ENCODE peak calls at places on chromosome 22, in six cellular contexts. X, F, C, O, V and B are unnamed samples.

GRCh38 chr22:23147632-23148387 is 2.5 kb downstream of the RAB36 start:
- DNase-seq in X (peak; percentile 31), F (no peak), C (peak; percentile 92), O (peak; percentile 74), V (no peak), B (peak; percentile 39)

GRCh38 chr22:48918585-48919186 is 909.0 kb downstream of the BRD1 start:
- DNase-seq in X (no peak), F (no peak), C (no peak), O (no peak), V (peak; percentile 8), B (no peak)

GRCh38 chr22:48407256-48407955 is 1420.3 kb downstream of the BRD1 start:
- DNase-seq in X (no peak), F (no peak), C (no peak), O (no peak), V (no peak), B (no peak)

GRCh38 chr22:20918663-20919220 is 1.5 kb downstream of the CRKL start:
- DNase-seq in X (no peak), F (no peak), C (peak; percentile 35), O (peak; percentile 43), V (peak; percentile 27), B (no peak)

GRCh38 chr22:39252461-39253391 is 7.9 kb upstream of the PDGFB start:
- DNase-seq in X (no peak), F (no peak), C (no peak), O (no peak), V (no peak), B (no peak)

GRCh38 chr22:48135641-48136040 is 1373.2 kb downstream of the TBC1D22A start:
- DNase-seq in X (no peak), F (no peak), C (no peak), O (no peak), V (no peak), B (no peak)

GRCh38 chr22:35961480-35961902 is 67.1 kb downstream of the RBFOX2 start:
- DNase-seq in X (peak; percentile 82), F (peak; percentile 31), C (peak; percentile 22), O (peak; percentile 64), V (no peak), B (peak; percentile 82)

GRCh38 chr22:49022816-49023160 is 804.9 kb downstream of the BRD1 start:
- DNase-seq in X (no peak), F (no peak), C (no peak), O (no peak), V (no peak), B (no peak)

GRCh38 chr22:32827061-32827602 is 25.6 kb downstream of the TIMP3 start:
- DNase-seq in X (no peak), F (no peak), C (peak; percentile 57), O (no peak), V (no peak), B (no peak)

GRCh38 chr22:36770946-36771340 is 5.0 kb downstream of the IFT27 start:
- DNase-seq in X (no peak), F (no peak), C (no peak), O (no peak), V (no peak), B (no peak)

GRCh38 chr22:27990879-27991278 is 71.8 kb upstream of the PITPNB start:
- DNase-seq in X (peak; percentile 33), F (peak; percentile 50), C (peak; percentile 10), O (no peak), V (peak; percentile 27), B (peak; percentile 42)

GRCh38 chr22:36417281-36417686 is 29.5 kb upstream of the MYH9 start:
- DNase-seq in X (peak; percentile 53), F (no peak), C (peak; percentile 99), O (no peak), V (peak; percentile 88), B (peak; percentile 50)

GRCh38 chr22:17430298-17430900 is 61.1 kb downstream of the CECR2 start:
- DNase-seq in X (no peak), F (peak; percentile 32), C (peak; percentile 37), O (no peak), V (no peak), B (peak; percentile 76)

GRCh38 chr22:29112102-29112501 is 39.3 kb downstream of the KREMEN1 start:
- DNase-seq in X (no peak), F (no peak), C (no peak), O (no peak), V (no peak), B (no peak)

GRCh38 chr22:20424937-20425587 is 12.6 kb downstream of the SCARF2 start:
- DNase-seq in X (no peak), F (peak; percentile 36), C (no peak), O (no peak), V (peak; percentile 18), B (peak; percentile 67)

GRCh38 chr22:20459152-20459542 is 21.5 kb upstream of the SCARF2 start:
- DNase-seq in X (no peak), F (peak; percentile 3), C (no peak), O (no peak), V (no peak), B (no peak)

GRCh38 chr22:22753526-22754267 is 109.3 kb downstream of the GGTLC2 start:
- DNase-seq in X (no peak), F (no peak), C (peak; percentile 43), O (peak; percentile 53), V (peak; percentile 82), B (peak; percentile 3)

GRCh38 chr22:30047364-30047738 is 32.9 kb upstream of the HORMAD2 start:
- DNase-seq in X (peak; percentile 4), F (no peak), C (no peak), O (no peak), V (no peak), B (no peak)

GRCh38 chr22:31496007-31496734 is at the start of gene SFI1:
- DNase-seq in X (peak; percentile 86), F (peak; percentile 92), C (peak; percentile 91), O (peak; percentile 97), V (peak; percentile 96), B (peak; percentile 92)

GRCh38 chr22:31492151-31492550 is 2.5 kb upstream of the EIF4ENIF1 start:
- DNase-seq in X (no peak), F (no peak), C (peak; percentile 15), O (no peak), V (no peak), B (no peak)

GRCh38 chr22:31496735-31497146 is 405 bp downstream of the SFI1 start:
- DNase-seq in X (peak; percentile 6), F (peak; percentile 50), C (peak; percentile 6), O (peak; percentile 61), V (peak; percentile 54), B (peak; percentile 12)

GRCh38 chr22:31497148-31497938 is 1.0 kb downstream of the SFI1 start:
- DNase-seq in X (no peak), F (no peak), C (no peak), O (no peak), V (no peak), B (no peak)

DNA sequence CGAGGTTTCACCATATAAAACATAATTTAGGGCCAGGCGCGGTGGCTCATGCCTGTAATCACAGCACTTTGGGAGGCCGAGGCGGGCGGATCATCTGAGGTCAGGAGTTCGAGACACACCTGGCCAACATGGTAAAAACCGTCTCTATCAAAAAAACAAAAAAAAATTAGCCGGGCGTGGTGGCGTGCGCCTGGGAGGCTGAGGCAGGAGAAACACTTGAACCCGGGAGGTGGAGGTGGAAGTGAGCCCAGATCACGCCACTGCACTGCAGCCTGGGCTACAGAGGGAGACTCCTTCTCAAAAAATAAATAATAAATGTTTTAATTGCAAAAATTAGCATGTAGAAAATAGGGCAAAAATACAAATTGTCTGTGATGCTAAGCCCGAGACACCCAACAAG is 993 bp upstream of the SFI1 start:
- DNase-seq in X (no peak), F (no peak), C (no peak), O (no peak), V (no peak), B (no peak)
- H3K4me3 ChIP-seq in X (peak overlapping the region; percentile 94), F (peak overlapping the region; percentile 84), C (peak overlapping the region; percentile 83), O (peak overlapping the region; percentile 98), V (peak overlapping the region; percentile 89), B (peak overlapping the region; percentile 95)

GRCh38 chr22:26529345-26529744 is 17.1 kb upstream of the TFIP11 start:
- DNase-seq in X (peak; percentile 43), F (no peak), C (peak; percentile 76), O (peak; percentile 54), V (no peak), B (no peak)

GRCh38 chr22:26527574-26528465 is 15.5 kb upstream of the TFIP11 start:
- DNase-seq in X (no peak), F (no peak), C (no peak), O (no peak), V (no peak), B (no peak)

GRCh38 chr22:26524870-26525269 is 12.6 kb upstream of the TFIP11 start:
- DNase-seq in X (no peak), F (no peak), C (no peak), O (no peak), V (no peak), B (no peak)

GRCh38 chr22:26527167-26527566 is 14.9 kb upstream of the TFIP11 start:
- DNase-seq in X (no peak), F (no peak), C (no peak), O (no peak), V (no peak), B (no peak)

DNA sequence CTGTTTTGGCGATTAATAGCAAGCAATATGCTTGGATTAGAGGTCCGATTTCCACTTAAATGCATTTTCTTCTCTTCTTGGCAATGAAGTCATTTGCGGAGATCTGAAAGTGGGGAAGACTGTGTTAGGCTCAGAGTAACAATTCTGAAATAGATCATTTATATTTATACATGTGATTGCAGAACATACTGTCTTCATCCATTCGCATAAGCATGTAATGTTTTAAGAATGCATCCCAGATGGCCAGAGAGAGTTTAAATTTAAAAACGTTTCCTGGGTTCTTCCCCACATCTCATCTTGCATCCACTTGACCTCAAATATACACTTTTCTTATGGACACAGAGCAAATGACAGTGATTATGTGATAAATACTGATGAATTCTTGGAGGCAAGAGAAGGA is 13.9 kb upstream of the TFIP11 start:
- DNase-seq in X (no peak), F (no peak), C (no peak), O (peak; percentile 7), V (no peak), B (no peak)
- H3K4me3 ChIP-seq in X (no peak overlapping the region), F (no peak overlapping the region), C (no peak overlapping the region), O (no peak overlapping the region), V (no peak overlapping the region), B (no peak overlapping the region)

GRCh38 chr22:41048791-41049717 is 43.3 kb upstream of the EP300 start:
- DNase-seq in X (peak; percentile 78), F (peak; percentile 71), C (no peak), O (peak; percentile 75), V (peak; percentile 52), B (peak; percentile 68)
- H3K4me3 ChIP-seq in X (peak overlapping the region; percentile 40), F (peak overlapping the region; percentile 1), C (no peak overlapping the region), O (peak overlapping the region; percentile 66), V (no peak overlapping the region), B (no peak overlapping the region)

DNA sequence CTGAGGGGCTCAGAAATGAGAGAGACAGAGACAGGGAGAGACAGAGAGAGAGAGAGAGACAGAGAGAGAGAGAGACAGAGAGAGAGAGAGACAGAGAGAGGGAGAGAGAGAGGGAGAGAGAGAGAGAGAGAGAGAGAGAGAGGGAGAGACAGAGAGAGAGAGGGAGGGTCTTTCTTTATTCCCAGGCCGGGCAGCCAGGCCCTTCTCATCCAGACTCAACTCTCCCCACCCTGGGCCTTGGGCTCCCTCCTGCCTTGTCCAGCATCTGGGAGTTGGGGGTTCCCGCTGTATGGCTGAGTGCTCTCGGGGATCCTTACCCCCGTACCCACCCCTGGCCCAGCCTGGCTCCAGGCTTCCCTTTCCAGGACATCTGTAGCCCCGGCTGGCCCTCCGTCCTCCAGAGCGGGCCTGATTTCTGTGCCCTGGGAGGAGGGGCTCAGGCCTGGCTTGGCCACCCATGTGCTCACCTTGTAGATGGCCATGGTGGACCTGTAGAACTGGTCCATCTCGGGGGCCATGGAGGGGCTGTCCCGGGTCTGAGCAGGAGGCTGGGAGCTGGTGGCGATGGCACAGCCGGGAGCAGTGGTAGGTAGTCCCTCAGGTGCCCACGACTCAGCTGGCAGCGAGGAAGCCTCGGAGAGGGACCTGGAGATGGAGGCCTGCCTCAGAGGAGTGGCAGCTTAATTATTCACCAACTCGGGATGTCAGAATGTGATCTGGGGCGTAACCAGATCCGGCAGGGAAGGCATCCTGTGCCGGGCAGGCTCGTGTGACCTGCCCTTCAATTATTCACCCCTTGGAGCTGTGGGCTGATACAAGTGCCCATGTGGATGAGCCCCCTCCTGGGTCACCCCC is at the start of gene BAIAP2L2:
- DNase-seq in X (no peak), F (peak; percentile 16), C (peak; percentile 45), O (no peak), V (peak; percentile 88), B (no peak)
- H3K4me3 ChIP-seq in X (no peak within 1 kb of the TSS), F (no peak within 1 kb of the TSS), C (no peak within 1 kb of the TSS), O (no peak within 1 kb of the TSS), V (peak within 1 kb of the TSS; percentile 46), B (no peak within 1 kb of the TSS)